ENCODE peak calls at places on chromosomes 13 and 19, in ten cellular contexts. O is NB4; K is AG04450; E is AG04449; R is astrocyte of the spinal cord; J is CD8-positive, alpha-beta memory T cell; M is fibroblast of pulmonary artery; Y is left lung; W is left ventricle myocardium inferior; U is lower leg skin. S is an unnamed sample.

GRCh38 chr13:112143753-112144615 is 77.0 kb downstream of the SOX1 start:
- DNase-seq in O (no peak), K (no peak), E (no peak), R (no peak), J (no peak), M (no peak), Y (no peak), W (no peak), U (peak), S (no peak)

GRCh38 chr13:113142876-113143275 is 15.6 kb upstream of the PROZ start:
- DNase-seq in O (no peak), K (no peak), E (no peak), R (no peak), J (no peak), M (no peak), Y (no peak), W (no peak), U (peak), S (no peak)

GRCh38 chr13:41610426-41610825 is 153.1 kb downstream of the RGCC start:
- DNase-seq in O (no peak), K (peak), E (peak), R (peak), J (no peak), M (peak), Y (peak), W (peak), U (no peak), S (no peak)

GRCh38 chr19:48095637-48096175 is 14.9 kb downstream of the PLA2G4C start:
- DNase-seq in O (no peak), K (no peak), E (no peak), R (no peak), J (no peak), M (no peak), Y (no peak), W (no peak), U (no peak), S (no peak)

GRCh38 chr13:109288151-109288709 is 498.2 kb downstream of the IRS2 start:
- DNase-seq in O (no peak), K (no peak), E (no peak), R (no peak), J (no peak), M (no peak), Y (no peak), W (no peak), U (no peak), S (no peak)

GRCh38 chr13:101149735-101150380 is 266.4 kb downstream of the NALCN start:
- DNase-seq in O (peak), K (peak), E (no peak), R (peak), J (no peak), M (peak), Y (no peak), W (no peak), U (no peak), S (peak)

GRCh38 chr19:19321143-19321577 is 531 bp downstream of the MAU2 start:
- DNase-seq in O (peak), K (no peak), E (no peak), R (no peak), J (no peak), M (no peak), Y (no peak), W (no peak), U (no peak), S (peak)

GRCh38 chr19:41537789-41538188 is 38.2 kb upstream of the CEACAM21 start:
- DNase-seq in O (peak), K (no peak), E (no peak), R (peak), J (no peak), M (peak), Y (no peak), W (no peak), U (no peak), S (peak)

GRCh38 chr19:38727868-38728660 is 16.2 kb downstream of the CAPN12 start:
- DNase-seq in O (no peak), K (no peak), E (no peak), R (peak), J (no peak), M (peak), Y (peak), W (peak), U (no peak), S (no peak)

GRCh38 chr19:56637976-56638555 is 4.9 kb upstream of the SMIM17 start:
- DNase-seq in O (peak), K (peak), E (peak), R (peak), J (no peak), M (peak), Y (peak), W (peak), U (peak), S (peak)

GRCh38 chr19:8336665-8337064 is 6.4 kb downstream of the KANK3 start:
- DNase-seq in O (no peak), K (no peak), E (no peak), R (no peak), J (no peak), M (no peak), Y (no peak), W (no peak), U (no peak), S (no peak)

GRCh38 chr19:30388327-30388726 is 16.1 kb downstream of the ZNF536 start:
- DNase-seq in O (no peak), K (no peak), E (no peak), R (no peak), J (no peak), M (no peak), Y (no peak), W (no peak), U (peak), S (no peak)

GRCh38 chr19:35142531-35143230 is 374 bp upstream of the FXYD7 start:
- DNase-seq in O (peak), K (no peak), E (no peak), R (no peak), J (peak), M (peak), Y (no peak), W (peak), U (no peak), S (peak)

GRCh38 chr13:79548886-79549285 is 67.9 kb downstream of the NDFIP2 start:
- DNase-seq in O (no peak), K (no peak), E (no peak), R (peak), J (no peak), M (peak), Y (no peak), W (no peak), U (no peak), S (no peak)

GRCh38 chr19:17475541-17476115 is 5.3 kb downstream of the SLC27A1 start:
- DNase-seq in O (peak), K (no peak), E (no peak), R (peak), J (no peak), M (peak), Y (no peak), W (peak), U (no peak), S (no peak)

GRCh38 chr13:41588899-41589298 is 131.5 kb downstream of the RGCC start:
- DNase-seq in O (peak), K (peak), E (peak), R (peak), J (no peak), M (peak), Y (no peak), W (no peak), U (no peak), S (no peak)

GRCh38 chr19:48529156-48529555 is 17.5 kb upstream of the LMTK3 start:
- DNase-seq in O (no peak), K (no peak), E (no peak), R (no peak), J (no peak), M (no peak), Y (no peak), W (no peak), U (no peak), S (no peak)

GRCh38 chr13:77002590-77003190 is 10.8 kb downstream of the CLN5 start:
- DNase-seq in O (peak), K (no peak), E (no peak), R (peak), J (no peak), M (peak), Y (no peak), W (no peak), U (no peak), S (peak)

GRCh38 chr19:18310966-18311365 is 11.9 kb downstream of the LSM4 start:
- DNase-seq in O (no peak), K (no peak), E (no peak), R (no peak), J (no peak), M (no peak), Y (no peak), W (no peak), U (no peak), S (no peak)

GRCh38 chr13:109180905-109181425 is 551.6 kb downstream of the MYO16 start:
- DNase-seq in O (no peak), K (peak), E (peak), R (peak), J (no peak), M (peak), Y (no peak), W (no peak), U (no peak), S (no peak)

GRCh38 chr13:35144496-35144895 is 202.4 kb downstream of the NBEA start:
- DNase-seq in O (no peak), K (no peak), E (no peak), R (no peak), J (no peak), M (peak), Y (no peak), W (no peak), U (no peak), S (no peak)

GRCh38 chr13:96994030-96994848 is at the start of gene OXGR1:
- DNase-seq in O (no peak), K (no peak), E (no peak), R (no peak), J (no peak), M (no peak), Y (no peak), W (no peak), U (no peak), S (no peak)

GRCh38 chr19:51421229-51422052 is 4.0 kb upstream of the SIGLEC10 start:
- DNase-seq in O (peak), K (no peak), E (no peak), R (no peak), J (peak), M (no peak), Y (no peak), W (no peak), U (no peak), S (no peak)
- H3K4me3 ChIP-seq in O (no peak), K (no peak), E (no peak), R (no peak), J (no peak), M (no peak), Y (peak), W (no peak), U (no peak), S (no peak)

DNA sequence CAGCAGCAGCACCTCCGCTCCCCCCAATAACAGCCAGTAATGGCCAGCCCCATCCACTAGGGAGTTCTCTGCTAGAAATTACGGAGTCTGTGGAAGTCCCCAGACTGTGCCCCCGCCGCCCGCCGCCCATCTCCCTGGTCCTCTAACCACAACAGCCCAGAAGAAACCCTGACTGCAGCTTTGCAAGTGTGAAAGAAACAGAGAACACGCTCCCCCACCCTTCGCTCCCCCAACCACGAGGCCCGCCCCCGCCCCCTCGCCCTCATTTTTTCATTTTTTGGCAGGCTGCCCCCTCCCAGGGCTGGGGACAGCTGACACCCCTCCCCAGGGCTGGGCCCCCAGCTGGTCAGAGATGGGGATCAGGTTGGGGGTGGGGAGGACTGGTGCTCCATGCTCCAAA is 29.6 kb upstream of the ASF1B start:
- DNase-seq in O (no peak), K (no peak), E (no peak), R (no peak), J (peak), M (no peak), Y (no peak), W (no peak), U (no peak), S (peak)
- H3K4me3 ChIP-seq in O (no peak), K (no peak), E (no peak), R (no peak), J (peak), M (no peak), Y (no peak), W (no peak), U (no peak), S (no peak)

GRCh38 chr19:1789282-1790020 is 22.6 kb downstream of the ATP8B3 start:
- DNase-seq in O (no peak), K (no peak), E (no peak), R (no peak), J (no peak), M (no peak), Y (no peak), W (no peak), U (no peak), S (no peak)

GRCh38 chr19:1791879-1792278 is 20.2 kb downstream of the ATP8B3 start:
- DNase-seq in O (no peak), K (no peak), E (no peak), R (no peak), J (no peak), M (no peak), Y (no peak), W (no peak), U (no peak), S (no peak)

GRCh38 chr19:1786668-1787067 is 25.4 kb downstream of the ATP8B3 start:
- DNase-seq in O (no peak), K (no peak), E (no peak), R (no peak), J (no peak), M (no peak), Y (no peak), W (no peak), U (no peak), S (no peak)

GRCh38 chr19:1787116-1787515 is 25.0 kb downstream of the ATP8B3 start:
- DNase-seq in O (no peak), K (no peak), E (no peak), R (no peak), J (no peak), M (no peak), Y (no peak), W (no peak), U (no peak), S (no peak)

DNA sequence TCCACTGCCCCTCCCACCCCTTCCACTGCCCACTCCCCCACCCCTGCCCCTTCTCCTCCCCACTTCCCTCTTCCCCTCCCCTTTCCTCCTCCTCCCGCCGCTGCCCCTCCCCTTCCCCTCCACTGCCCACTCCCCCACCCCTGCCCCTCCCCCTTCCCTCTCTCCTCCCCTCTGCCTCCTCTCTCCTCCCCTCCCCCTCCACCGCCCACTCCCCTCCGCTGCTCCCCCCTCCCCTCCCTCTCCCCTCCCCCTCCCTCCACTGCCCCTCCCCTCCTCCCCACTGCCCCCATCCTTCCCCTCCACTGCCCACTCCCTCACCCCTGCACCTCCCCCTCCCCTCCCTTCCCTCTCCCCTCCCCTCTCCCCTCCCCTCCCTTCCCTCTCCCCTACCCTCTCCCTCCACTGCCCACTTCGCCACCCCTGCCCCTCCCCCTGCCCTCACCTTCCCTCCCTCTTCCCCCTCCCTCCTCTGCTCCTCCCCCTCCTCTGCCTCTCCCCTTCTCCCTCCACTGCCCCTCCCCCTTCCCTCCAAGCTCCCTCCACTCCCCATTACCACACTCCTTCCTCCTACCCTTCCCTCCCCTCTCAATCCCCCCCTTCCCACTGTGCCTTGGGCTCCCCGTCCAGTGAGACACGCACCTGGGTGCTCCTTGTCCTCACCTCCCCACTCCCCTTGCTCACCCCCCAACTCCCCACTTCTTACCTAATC is 21.9 kb downstream of the ATP8B3 start:
- DNase-seq in O (no peak), K (no peak), E (no peak), R (no peak), J (no peak), M (no peak), Y (no peak), W (no peak), U (no peak), S (no peak)
- H3K4me3 ChIP-seq in O (no peak), K (no peak), E (no peak), R (no peak), J (no peak), M (no peak), Y (no peak), W (peak), U (no peak), S (no peak)

DNA sequence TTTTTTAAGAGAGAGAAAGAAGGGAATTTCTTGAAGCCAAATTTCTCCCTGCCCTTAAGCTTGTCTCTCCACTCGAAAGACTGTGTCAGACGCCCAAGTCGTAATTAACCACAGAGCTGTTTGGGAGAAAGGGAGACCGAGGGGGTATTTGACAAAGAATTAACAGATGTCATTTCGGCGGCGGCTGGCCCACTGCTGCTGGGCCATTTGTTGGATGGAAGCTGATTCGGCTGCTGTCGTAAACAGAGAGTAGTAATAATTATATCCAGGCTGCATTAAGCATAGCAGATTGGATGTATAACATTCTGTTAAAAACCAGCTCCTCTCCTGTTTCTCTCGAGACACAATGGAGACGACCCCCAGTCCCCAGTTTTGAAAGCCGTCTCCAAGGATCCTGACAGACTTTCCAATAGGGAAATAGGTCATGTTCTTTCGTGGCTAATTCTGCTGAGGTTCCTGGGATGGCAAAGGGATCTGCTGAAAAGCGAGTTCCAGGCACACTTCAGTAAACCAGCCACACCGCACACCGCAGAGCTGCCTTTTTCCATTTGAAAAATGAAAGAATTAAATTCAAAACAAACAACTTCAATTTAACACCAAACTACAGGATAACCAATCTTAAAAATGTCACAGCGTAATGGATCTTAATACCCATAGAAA is 71.5 kb downstream of the KCTD15 start:
- DNase-seq in O (no peak), K (no peak), E (no peak), R (no peak), J (no peak), M (no peak), Y (no peak), W (no peak), U (peak), S (no peak)
- H3K4me3 ChIP-seq in O (no peak), K (no peak), E (no peak), R (no peak), J (no peak), M (no peak), Y (no peak), W (peak), U (no peak), S (no peak)

DNA sequence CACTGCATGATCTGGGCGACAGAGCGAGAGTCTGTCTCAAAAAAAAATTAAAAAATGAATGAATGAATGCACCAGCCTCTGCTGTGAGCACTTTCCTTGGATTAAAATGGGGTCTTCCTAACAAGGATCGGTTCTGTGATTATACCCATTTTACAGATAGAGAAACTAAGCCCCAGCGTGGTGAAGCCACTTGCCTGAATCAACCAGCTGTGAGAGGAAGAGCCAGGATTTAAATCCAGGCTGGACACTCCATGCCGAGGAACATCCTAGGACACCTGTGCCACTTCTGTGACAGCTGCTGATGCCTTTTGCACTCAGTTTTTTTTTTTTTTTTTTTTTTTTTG is 14.1 kb downstream of the TLE5 start:
- DNase-seq in O (no peak), K (no peak), E (no peak), R (no peak), J (no peak), M (no peak), Y (no peak), W (no peak), U (no peak), S (no peak)
- H3K4me3 ChIP-seq in O (no peak), K (no peak), E (no peak), R (no peak), J (no peak), M (no peak), Y (no peak), W (peak), U (no peak), S (no peak)

S was measured in GM12865.